ENCODE peak calls at places on chromosomes 13 and 19, in eight cellular contexts. Q is BJ, L is IMR-90, A is PC-3, Y is lower leg skin, P is fibroblast of mammary gland, J is testis, M is HL-60. H is an unnamed sample.

GRCh38 chr13:20401586-20401957 is 124.1 kb downstream of the CRYL1 start:
- DNase-seq in Q (no peak), L (no peak), A (no peak), Y (peak), P (no peak), J (no peak), M (no peak), H (no peak)

GRCh38 chr19:19169236-19170052 is 619 bp downstream of the MEF2B start:
- DNase-seq in Q (no peak), L (no peak), A (no peak), Y (no peak), P (no peak), J (no peak), M (no peak), H (no peak)

GRCh38 chr19:47271949-47272348 is 2.7 kb upstream of the INAFM1 start:
- DNase-seq in Q (no peak), L (no peak), A (no peak), Y (no peak), P (no peak), J (no peak), M (no peak), H (no peak)

GRCh38 chr13:47415048-47415447 is 518.2 kb upstream of the HTR2A start:
- DNase-seq in Q (no peak), L (no peak), A (no peak), Y (no peak), P (no peak), J (no peak), M (no peak), H (no peak)

GRCh38 chr19:48999481-49000325 is 6.0 kb downstream of the RUVBL2 start:
- DNase-seq in Q (no peak), L (peak), A (peak), Y (no peak), P (peak), J (peak), M (no peak), H (no peak)

GRCh38 chr13:47409778-47410177 is 512.9 kb upstream of the HTR2A start:
- DNase-seq in Q (no peak), L (no peak), A (peak), Y (no peak), P (no peak), J (no peak), M (no peak), H (no peak)

GRCh38 chr13:44396963-44397580 is 23.4 kb downstream of the SERP2 start:
- DNase-seq in Q (peak), L (peak), A (no peak), Y (peak), P (peak), J (no peak), M (no peak), H (no peak)

GRCh38 chr13:94009696-94010095 is 469.8 kb downstream of the DCT start:
- DNase-seq in Q (peak), L (peak), A (peak), Y (no peak), P (peak), J (no peak), M (no peak), H (no peak)

DNA sequence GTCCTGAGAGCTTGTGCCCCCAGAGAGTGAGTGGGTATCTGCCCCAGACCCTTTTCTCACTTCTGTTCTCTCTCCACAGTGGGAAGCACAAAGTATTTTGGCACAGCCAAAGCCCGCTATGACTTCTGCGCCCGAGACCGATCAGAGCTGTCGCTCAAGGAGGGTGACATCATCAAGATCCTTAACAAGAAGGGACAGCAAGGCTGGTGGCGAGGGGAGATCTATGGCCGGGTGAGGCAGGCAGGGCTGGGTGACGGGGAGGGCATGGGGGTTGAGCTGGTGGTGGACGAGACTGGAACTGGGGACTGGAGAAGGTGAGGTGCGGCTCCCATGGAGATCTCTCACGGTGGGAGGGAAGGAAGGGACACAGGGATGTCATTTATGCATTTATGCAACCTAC is 33.5 kb upstream of the ADGRE1 start:
- DNase-seq in Q (no peak), L (no peak), A (no peak), Y (no peak), P (no peak), J (no peak), M (no peak), H (no peak)
- H3K4me3 ChIP-seq in Q (no peak), L (no peak), A (no peak), Y (no peak), P (no peak), J (no peak), M (no peak), H (no peak)

DNA sequence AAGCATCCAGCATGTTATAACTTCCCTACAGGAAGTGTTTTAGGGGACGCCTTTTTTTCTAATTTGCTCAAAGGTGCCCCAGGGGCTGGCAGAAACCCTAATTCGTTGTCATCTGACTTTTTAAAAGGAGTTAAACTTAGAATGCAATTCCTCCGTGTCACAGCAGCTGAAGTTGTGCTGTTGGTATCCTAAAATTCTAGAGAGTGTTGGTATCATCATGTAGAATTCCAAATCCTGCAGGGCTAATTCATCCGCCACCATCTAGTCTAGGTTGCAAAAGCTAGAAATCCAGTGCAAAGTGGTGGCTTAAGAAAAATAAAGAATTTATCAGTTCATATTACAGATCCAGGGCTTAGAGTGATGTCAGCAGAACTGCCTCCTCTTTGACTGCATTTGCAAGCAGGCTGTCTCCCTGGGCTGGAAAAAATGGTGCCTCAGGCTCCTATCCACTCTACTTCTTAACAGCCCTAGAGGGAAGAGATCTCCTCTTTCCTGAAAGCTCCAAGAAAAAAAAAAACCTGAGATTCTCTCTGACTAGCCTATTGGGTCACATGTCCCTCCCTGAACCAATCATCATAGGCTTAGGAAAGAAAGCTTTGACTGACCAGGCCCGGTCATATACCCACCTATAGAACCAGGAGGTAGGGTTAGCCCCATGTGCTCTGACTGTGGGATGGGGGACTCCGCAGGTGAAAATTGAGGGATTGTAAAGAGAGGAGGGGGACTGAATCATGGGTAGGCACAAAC is 73.0 kb downstream of the MAP4K1 start:
- DNase-seq in Q (no peak), L (peak), A (no peak), Y (no peak), P (no peak), J (no peak), M (no peak), H (peak)
- TF ChIP-seq CTCF in Q (peak), L (peak), A (peak), Y (no peak), P (peak), J (no peak), M (peak), H (no peak)

GRCh38 chr19:39832341-39833083 is 1.4 kb downstream of the DYRK1B start:
- DNase-seq in Q (no peak), L (no peak), A (no peak), Y (no peak), P (peak), J (no peak), M (no peak), H (no peak)
- H3K4me3 ChIP-seq in Q (peak), L (peak), A (no peak), Y (no peak), P (peak), J (peak), M (no peak), H (peak)

GRCh38 chr19:36488816-36489138 is 584 bp downstream of the ZNF566 start:
- DNase-seq in Q (no peak), L (no peak), A (peak), Y (no peak), P (peak), J (peak), M (no peak), H (no peak)
- TF ChIP-seq CTCF in Q (no peak), L (no peak), A (peak), Y (no peak), P (no peak), J (no peak), M (no peak), H (peak)

H was measured in LNCaP clone FGC.